ENCODE peak calls at places on chromosome 21, in five cellular contexts. H is naive thymus-derived CD4-positive, alpha-beta T cell; P is heart left ventricle; S is A673; W is mesendoderm. R is an unnamed sample. For H3K36me3 and H3K4me1, the result is how much of the 10 kb centered on the place peaks cover.

GRCh38 chr21:21897275-21897883 is 899.2 kb downstream of the NCAM2 start:
- DNase-seq in P (no peak), W (no peak), H (no peak), S (no peak), R (no peak)

GRCh38 chr21:36509966-36510742 is 30.2 kb upstream of the CLDN14 start:
- DNase-seq in S (no peak), W (peak), P (no peak), H (no peak), R (no peak)

GRCh38 chr21:29149771-29150425 is 19.5 kb downstream of the MAP3K7CL start:
- DNase-seq in H (no peak), W (no peak), P (no peak), S (no peak), R (no peak)

GRCh38 chr21:36929622-36930021 is 36.8 kb downstream of the HLCS start:
- DNase-seq in S (peak), W (peak), P (no peak), H (no peak), R (no peak)

GRCh38 chr21:25963186-25963585 is 207.4 kb downstream of the APP start:
- DNase-seq in P (no peak), H (no peak), W (no peak), S (peak), R (no peak)

GRCh38 chr21:39313457-39314154 is at the start of gene BRWD1:
- DNase-seq in H (peak), P (peak), W (peak), S (peak), R (peak)

GRCh38 chr21:29193907-29194306 is 63.5 kb downstream of the MAP3K7CL start:
- DNase-seq in S (no peak), W (no peak), P (no peak), H (no peak), R (no peak)

GRCh38 chr21:37166733-37167132 is 93.7 kb downstream of the TTC3 start:
- DNase-seq in W (peak), H (peak), P (no peak), S (no peak), R (no peak)

GRCh38 chr21:23633447-23633846 is 1973.8 kb downstream of the MRPL39 start:
- DNase-seq in H (no peak), S (no peak), P (no peak), W (no peak), R (no peak)

GRCh38 chr21:36756527-36756926 is 57.6 kb downstream of the SIM2 start:
- DNase-seq in W (peak), P (no peak), H (no peak), S (no peak), R (no peak)

GRCh38 chr21:45574081-45574501 is 31.9 kb upstream of the SLC19A1 start:
- DNase-seq in S (no peak), W (no peak), P (no peak), H (no peak), R (no peak)

GRCh38 chr21:29033871-29034270 is 9.4 kb downstream of the USP16 start:
- DNase-seq in S (no peak), H (no peak), P (no peak), W (no peak), R (no peak)

GRCh38 chr21:15729346-15729673 is 472 bp upstream of the USP25 start:
- DNase-seq in P (no peak), W (peak), S (no peak), H (no peak), R (no peak)

GRCh38 chr21:38937844-38938243 is 132.1 kb downstream of the ETS2 start:
- DNase-seq in W (no peak), H (no peak), S (no peak), P (no peak), R (no peak)

GRCh38 chr21:25329227-25329626 is 278.1 kb downstream of the MRPL39 start:
- DNase-seq in P (no peak), H (no peak), W (no peak), S (no peak), R (no peak)

GRCh38 chr21:37870229-37870628 is 46.0 kb downstream of the KCNJ6 start:
- DNase-seq in H (no peak), W (no peak), P (no peak), S (no peak), R (no peak)

GRCh38 chr21:15660424-15660805 is 69.4 kb upstream of the USP25 start:
- DNase-seq in H (no peak), S (no peak), W (no peak), P (no peak), R (no peak)

DNA sequence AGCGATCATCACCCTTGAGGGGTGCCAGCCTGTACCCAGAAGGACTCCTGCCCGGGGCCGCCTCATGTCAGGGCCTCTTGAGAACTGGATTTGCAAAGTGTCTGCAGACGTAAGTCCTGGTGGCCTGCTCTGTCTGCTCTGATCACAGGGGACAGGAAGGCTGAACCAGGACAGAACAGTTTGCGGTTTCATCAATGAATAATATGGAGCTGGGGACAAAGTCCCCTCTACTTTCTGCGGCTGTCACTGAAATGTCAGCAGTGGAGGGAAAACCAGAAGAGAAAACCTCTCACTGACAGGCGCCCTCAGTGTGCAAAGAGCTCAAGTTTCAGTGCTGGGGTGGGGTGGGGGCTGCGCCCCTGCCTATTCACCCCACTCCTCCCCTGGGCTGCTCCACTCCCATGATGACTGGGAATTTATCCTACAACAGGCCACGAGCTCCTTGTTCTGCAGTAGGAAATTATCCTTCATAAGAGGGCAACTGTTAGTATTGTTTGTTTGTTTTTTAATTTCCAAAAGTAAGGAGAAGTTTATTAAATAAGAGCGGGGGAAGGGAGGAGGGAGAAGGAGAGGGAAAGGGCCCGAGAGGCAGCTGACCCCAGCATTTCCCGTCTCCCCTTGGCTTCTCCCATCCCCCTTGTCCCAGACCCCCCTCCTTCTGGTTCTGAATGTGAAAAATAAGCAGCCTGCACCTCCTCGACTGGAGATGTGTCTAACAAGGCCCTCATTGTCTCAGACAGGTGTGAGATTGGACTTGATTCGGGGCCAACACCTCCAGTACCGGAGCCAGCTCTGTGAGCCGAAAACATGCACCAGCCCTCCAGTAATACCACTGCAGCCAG is 149.2 kb downstream of the CLIC6 start:
- DNase-seq in S (no peak), H (no peak), P (no peak), W (no peak), R (no peak)
- H3K36me3 ChIP-seq in S (under half), H (half or more), P (under half), W (under half), R (under half)

DNA sequence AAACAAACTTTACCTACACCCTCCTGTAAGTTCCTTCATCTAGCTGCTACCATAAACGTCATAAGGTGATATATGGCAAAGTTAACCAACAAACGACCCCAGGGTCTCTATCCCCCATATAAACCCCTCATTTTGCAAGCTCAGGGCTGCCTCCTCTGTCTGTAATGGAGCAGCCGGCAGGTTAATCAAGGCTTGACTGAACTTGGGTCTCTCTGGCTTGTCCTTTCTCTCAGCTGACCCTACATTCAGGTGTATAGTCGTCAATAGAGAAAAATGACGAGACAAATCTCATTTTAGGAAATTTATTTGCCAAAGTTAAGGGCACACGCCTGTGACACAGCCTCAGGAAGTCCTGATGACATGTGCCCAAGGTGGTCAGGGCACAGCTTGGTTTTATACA is 67.4 kb downstream of the WDR4 start:
- DNase-seq in W (no peak), P (no peak), H (no peak), S (no peak), R (no peak)
- H3K27ac ChIP-seq in W (peak), P (no peak), H (no peak), S (no peak), R (peak)

DNA sequence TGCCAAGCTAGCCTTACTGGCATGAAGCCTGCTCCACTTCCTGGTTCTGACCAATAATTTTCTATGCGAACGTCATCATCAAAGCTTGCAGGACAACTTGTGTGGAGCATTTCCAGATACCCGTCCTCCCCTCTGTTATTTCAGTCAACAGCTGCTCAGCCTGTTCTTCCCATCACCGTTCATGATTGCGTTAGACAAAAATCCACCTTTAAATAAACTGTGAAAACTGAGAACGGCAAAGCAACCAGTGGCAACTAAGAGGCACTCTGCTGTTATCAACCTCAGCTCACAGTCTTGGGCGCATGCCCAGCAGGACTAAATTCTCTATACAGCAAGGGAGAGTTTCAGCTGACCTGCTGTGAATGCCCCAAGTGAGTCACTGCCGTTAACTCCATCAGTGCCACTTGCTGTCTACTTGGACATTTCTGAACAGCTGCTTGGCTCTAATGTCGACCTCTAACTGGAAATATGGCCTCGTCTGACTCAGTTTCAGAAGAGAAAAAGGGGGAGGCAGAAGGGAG is 207.4 kb upstream of the RUNX1 start:
- DNase-seq in W (peak), H (no peak), S (peak), P (peak), R (no peak)
- H3K4me1 ChIP-seq in W (under half), H (under half), S (under half), P (under half), R (under half)

GRCh38 chr21:44316277-44316900 is 16.5 kb downstream of the PFKL start:
- DNase-seq in W (no peak), H (no peak), S (no peak), P (no peak), R (no peak)
- H3K36me3 ChIP-seq in W (under half), H (half or more), S (under half), P (under half), R (under half)

GRCh38 chr21:44374601-44375280 is 21.3 kb downstream of the TRPM2 start:
- DNase-seq in H (no peak), P (no peak), S (no peak), W (no peak), R (no peak)

GRCh38 chr21:44375686-44376320 is 22.4 kb downstream of the TRPM2 start:
- DNase-seq in S (no peak), W (no peak), H (no peak), P (no peak), R (no peak)

GRCh38 chr21:44376606-44377005 is 23.2 kb downstream of the TRPM2 start:
- DNase-seq in W (no peak), P (no peak), H (no peak), S (no peak), R (no peak)

GRCh38 chr21:44377201-44377921 is 23.9 kb downstream of the TRPM2 start:
- DNase-seq in P (no peak), H (no peak), W (peak), S (peak), R (no peak)

GRCh38 chr21:44375281-44375651 is 21.8 kb downstream of the TRPM2 start:
- DNase-seq in H (no peak), P (no peak), S (no peak), W (no peak), R (no peak)
- H3K27ac ChIP-seq in H (no peak), P (no peak), S (no peak), W (no peak), R (no peak)

GRCh38 chr21:17784604-17785402 is 34.4 kb downstream of the C21orf91 start:
- DNase-seq in H (no peak), P (no peak), W (no peak), S (no peak), R (no peak)
- H3K4me1 ChIP-seq in H (half or more), P (under half), W (under half), S (under half), R (under half)

GRCh38 chr21:27196651-27197050 is 229.8 kb upstream of the ADAMTS5 start:
- DNase-seq in H (no peak), W (no peak), P (no peak), S (no peak), R (no peak)
- H3K36me3 ChIP-seq in H (under half), W (under half), P (under half), S (under half), R (under half)

GRCh38 chr21:31893841-31894240 is 21.0 kb downstream of the HUNK start:
- DNase-seq in W (peak), S (no peak), P (no peak), H (no peak), R (no peak)

GRCh38 chr21:31894441-31894840 is 21.6 kb downstream of the HUNK start:
- DNase-seq in H (no peak), S (no peak), P (no peak), W (peak), R (no peak)

GRCh38 chr21:31888936-31889371 is 16.1 kb downstream of the HUNK start:
- DNase-seq in H (no peak), S (no peak), W (peak), P (no peak), R (no peak)

GRCh38 chr21:31895069-31895851 is 22.4 kb downstream of the HUNK start:
- DNase-seq in W (peak), S (no peak), H (no peak), P (no peak), R (no peak)

GRCh38 chr21:31892686-31893085 is 19.9 kb downstream of the HUNK start:
- DNase-seq in H (no peak), W (peak), S (no peak), P (no peak), R (no peak)
- H3K27ac ChIP-seq in H (no peak), W (peak), S (no peak), P (no peak), R (no peak)

DNA sequence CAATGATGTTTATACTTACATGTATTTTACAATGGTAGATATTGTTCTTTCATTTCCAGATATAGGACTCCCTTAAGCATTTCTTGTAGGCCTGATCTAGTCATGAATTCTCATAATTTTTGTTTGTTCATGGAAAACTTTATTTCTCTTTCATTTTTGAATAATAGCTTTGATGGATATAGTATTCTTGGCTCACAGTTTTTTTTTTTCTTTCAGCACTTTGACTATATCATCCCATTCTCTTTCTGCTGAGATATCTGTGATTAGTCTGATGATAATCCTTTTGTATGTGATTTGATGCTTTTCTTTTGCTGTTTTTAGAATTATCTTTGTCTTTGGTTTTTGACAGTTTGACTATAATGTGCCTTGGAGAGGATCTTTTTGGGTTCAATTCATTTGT is 24.1 kb upstream of the CHODL start:
- DNase-seq in H (no peak), S (no peak), P (no peak), W (no peak), R (no peak)
- H3K4me1 ChIP-seq in H (under half), S (under half), P (under half), W (under half), R (under half)

R was measured in esophagus squamous epithelium.